ENCODE peak calls at places on chromosomes 1 and 21, in ten cellular contexts. C is mammary epithelial cell, G is Karpas-422, T is GM23248, O is mesendoderm, V is DND-41, X is hepatocyte, P is GM23338, N is astrocyte, Q is neural progenitor cell. B is an unnamed sample.

GRCh38 chr1:218592688-218593087 is 247.6 kb downstream of the TGFB2 start:
- DNase-seq in C (peak; percentile 57), G (no peak), T (no peak), O (peak; percentile 54), V (no peak), X (no peak), P (no peak), N (peak; percentile 83), Q (no peak), B (peak; percentile 94)

GRCh38 chr1:31652891-31653489 is 8.3 kb upstream of the PEF1 start:
- DNase-seq in C (no peak), G (no peak), T (no peak), O (no peak), V (no peak), X (no peak), P (no peak), N (no peak), Q (no peak), B (no peak)

GRCh38 chr1:207002731-207003146 is 29.8 kb downstream of the C1orf116 start:
- DNase-seq in C (peak; percentile 91), G (peak; percentile 2), T (no peak), O (no peak), V (no peak), X (no peak), P (no peak), N (peak; percentile 63), Q (no peak), B (no peak)

GRCh38 chr1:19353596-19353995 is 41.5 kb downstream of the SLC66A1 start:
- DNase-seq in C (no peak), G (no peak), T (no peak), O (peak; percentile 78), V (no peak), X (no peak), P (peak; percentile 94), N (no peak), Q (peak; percentile 37), B (no peak)

GRCh38 chr1:206686486-206687249 is 2.0 kb downstream of the MAPKAPK2 start:
- DNase-seq in C (no peak), G (peak; percentile 63), T (no peak), O (no peak), V (no peak), X (no peak), P (no peak), N (no peak), Q (no peak), B (no peak)

GRCh38 chr1:153094426-153094825 is at the start of gene SPRR2E:
- DNase-seq in C (no peak), G (no peak), T (no peak), O (no peak), V (no peak), X (no peak), P (no peak), N (no peak), Q (no peak), B (no peak)

GRCh38 chr21:42079008-42079938 is 8.2 kb downstream of the UMODL1 start:
- DNase-seq in C (peak; percentile 53), G (no peak), T (no peak), O (no peak), V (no peak), X (no peak), P (no peak), N (no peak), Q (no peak), B (no peak)

GRCh38 chr1:92926873-92927272 is 34.4 kb downstream of the DIPK1A start:
- DNase-seq in C (no peak), G (no peak), T (no peak), O (no peak), V (no peak), X (no peak), P (no peak), N (no peak), Q (no peak), B (no peak)

GRCh38 chr1:2451744-2452582 is 24.1 kb upstream of the PLCH2 start:
- DNase-seq in C (peak; percentile 79), G (no peak), T (peak; percentile 94), O (no peak), V (no peak), X (peak; percentile 46), P (no peak), N (peak; percentile 74), Q (no peak), B (peak; percentile 75)

GRCh38 chr1:77539510-77540142 is 142.8 kb downstream of the ZZZ3 start:
- DNase-seq in C (peak; percentile 48), G (peak; percentile 50), T (peak; percentile 90), O (peak; percentile 23), V (no peak), X (no peak), P (no peak), N (peak; percentile 85), Q (peak; percentile 42), B (no peak)

GRCh38 chr1:204684206-204684536 is 1.4 kb downstream of the LRRN2 start:
- DNase-seq in C (no peak), G (no peak), T (no peak), O (peak; percentile 16), V (no peak), X (no peak), P (peak; percentile 37), N (no peak), Q (no peak), B (no peak)

GRCh38 chr1:51158263-51158662 is 56.2 kb downstream of the C1orf185 start:
- DNase-seq in C (no peak), G (no peak), T (no peak), O (no peak), V (no peak), X (no peak), P (no peak), N (no peak), Q (no peak), B (no peak)

GRCh38 chr1:184792450-184792969 is 37.9 kb upstream of the EDEM3 start:
- DNase-seq in C (peak; percentile 98), G (no peak), T (peak; percentile 99), O (no peak), V (no peak), X (peak; percentile 57), P (no peak), N (peak; percentile 98), Q (no peak), B (peak; percentile 90)

GRCh38 chr21:40049031-40049958 is 182.1 kb downstream of the PCP4 start:
- DNase-seq in C (peak; percentile 70), G (no peak), T (no peak), O (no peak), V (no peak), X (peak; percentile 21), P (no peak), N (peak; percentile 79), Q (no peak), B (no peak)

DNA sequence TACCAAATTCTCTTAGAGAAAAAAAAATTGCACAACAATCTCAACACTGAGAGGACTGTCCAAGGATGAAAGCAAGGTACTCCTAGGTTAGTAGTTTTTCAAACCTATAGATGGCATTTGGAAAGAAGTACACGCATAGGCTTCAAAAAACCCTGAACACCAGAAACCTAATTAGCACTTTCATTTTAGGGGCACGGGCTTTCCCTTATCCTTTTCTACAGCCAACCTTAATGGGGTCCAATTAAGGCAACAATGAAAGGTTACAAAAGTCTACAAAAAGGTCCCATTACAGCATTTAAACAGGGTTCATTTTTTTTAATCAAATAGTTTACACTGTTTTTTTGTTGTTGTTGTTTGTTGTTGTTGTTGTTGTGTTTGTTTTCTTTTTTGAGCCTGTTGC is 6.2 kb downstream of the KDM5B start:
- DNase-seq in C (no peak), G (no peak), T (no peak), O (no peak), V (no peak), X (no peak), P (no peak), N (no peak), Q (no peak), B (no peak)
- H3K4me2 ChIP-seq in C (peak overlapping the region; percentile 14), G (no peak overlapping the region), T (no peak overlapping the region), O (no peak overlapping the region), V (no peak overlapping the region), X (no peak overlapping the region), P (no peak overlapping the region), N (no peak overlapping the region), Q (peak overlapping the region; percentile 2), B (no peak overlapping the region)

GRCh38 chr1:235892734-235893413 is 26.2 kb upstream of the LYST start:
- DNase-seq in C (no peak), G (no peak), T (no peak), O (peak; percentile 16), V (no peak), X (no peak), P (no peak), N (no peak), Q (no peak), B (no peak)
- H3K4me1 ChIP-seq in C (peaks cover 7% of the 10 kb centered on the region), G (no peaks in the 10 kb centered on the region), T (no peaks in the 10 kb centered on the region), O (no peaks in the 10 kb centered on the region), V (no peaks in the 10 kb centered on the region), X (peaks cover 3% of the 10 kb centered on the region), P (no peaks in the 10 kb centered on the region), N (no peaks in the 10 kb centered on the region), Q (no peaks in the 10 kb centered on the region), B (no peaks in the 10 kb centered on the region)

GRCh38 chr1:67149179-67149770 is 14.5 kb upstream of the C1orf141 start:
- DNase-seq in C (peak; percentile 75), G (peak; percentile 93), T (peak; percentile 90), O (peak; percentile 92), V (peak; percentile 49), X (peak; percentile 86), P (peak; percentile 89), N (peak; percentile 68), Q (peak; percentile 84), B (peak; percentile 74)
- H3K4me2 ChIP-seq in C (peak overlapping the region; percentile 34), G (peak overlapping the region; percentile 39), T (peak overlapping the region; percentile 31), O (no peak overlapping the region), V (no peak overlapping the region), X (peak overlapping the region; percentile 36), P (no peak overlapping the region), N (peak overlapping the region; percentile 13), Q (no peak overlapping the region), B (no peak overlapping the region)

GRCh38 chr1:24912359-24913273 is 17.5 kb downstream of the RUNX3 start:
- DNase-seq in C (no peak), G (no peak), T (no peak), O (no peak), V (no peak), X (no peak), P (no peak), N (no peak), Q (no peak), B (no peak)

GRCh38 chr1:24911651-24912144 is 18.4 kb downstream of the RUNX3 start:
- DNase-seq in C (no peak), G (no peak), T (no peak), O (no peak), V (no peak), X (no peak), P (no peak), N (no peak), Q (no peak), B (no peak)

GRCh38 chr1:24913616-24914225 is 16.4 kb downstream of the RUNX3 start:
- DNase-seq in C (no peak), G (no peak), T (no peak), O (no peak), V (no peak), X (no peak), P (no peak), N (no peak), Q (no peak), B (no peak)

GRCh38 chr1:24914226-24915069 is 15.6 kb downstream of the RUNX3 start:
- DNase-seq in C (no peak), G (no peak), T (peak; percentile 66), O (no peak), V (no peak), X (peak; percentile 72), P (no peak), N (peak; percentile 70), Q (no peak), B (no peak)

DNA sequence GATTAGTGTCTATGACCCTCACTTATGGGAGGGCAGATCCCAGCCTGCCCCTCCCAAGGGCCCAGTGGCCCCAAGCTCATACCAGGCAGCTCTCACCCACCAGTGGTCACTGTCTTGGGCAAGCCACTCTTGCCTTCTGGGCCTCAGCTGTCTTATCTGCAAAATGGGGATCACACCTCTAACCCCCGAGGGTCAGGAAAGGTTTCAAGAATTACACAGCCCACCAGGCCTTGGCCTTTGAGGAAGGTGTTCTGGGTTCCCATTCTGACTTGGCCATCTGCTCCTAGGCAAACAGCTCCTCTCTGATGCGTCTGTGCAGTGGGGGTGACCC is 16.8 kb downstream of the RUNX3 start:
- DNase-seq in C (no peak), G (no peak), T (no peak), O (no peak), V (no peak), X (no peak), P (no peak), N (no peak), Q (no peak), B (no peak)
- H3K4me1 ChIP-seq in C (no peaks in the 10 kb centered on the region), G (no peaks in the 10 kb centered on the region), T (peaks cover 6% of the 10 kb centered on the region), O (no peaks in the 10 kb centered on the region), V (no peaks in the 10 kb centered on the region), X (peaks cover 12% of the 10 kb centered on the region), P (peaks cover 8% of the 10 kb centered on the region), N (peaks cover 19% of the 10 kb centered on the region), Q (peaks cover 4% of the 10 kb centered on the region), B (no peaks in the 10 kb centered on the region)